ENCODE peak calls at places on chromosomes 3 and 15, in nine cellular contexts. W is neural progenitor cell, A is GM23338, X is HCT116, V is OCI-LY7, R is SK-N-SH, N is PC-3, B is hepatocyte, L is MM.1S. P is an unnamed sample.

GRCh38 chr15:20106026-20106425 is 435.6 kb downstream of the GOLGA6L6 start:
- DNase-seq in W (peak), R (no peak), N (no peak), V (no peak), L (peak), A (peak), B (peak), X (no peak), P (no peak)

GRCh38 chr3:17979248-17979647 is 236.8 kb upstream of the TBC1D5 start:
- DNase-seq in N (peak), R (no peak), B (peak), V (peak), X (no peak), A (peak), L (no peak), W (peak), P (peak)

GRCh38 chr3:107117922-107118576 is 259.2 kb upstream of the CCDC54 start:
- DNase-seq in L (peak), N (peak), W (peak), X (peak), B (peak), R (peak), A (peak), V (peak), P (peak)

GRCh38 chr3:113070226-113071220 is 79.7 kb downstream of the GTPBP8 start:
- DNase-seq in B (peak), V (no peak), X (no peak), A (no peak), L (peak), W (no peak), R (no peak), N (no peak), P (peak)

GRCh38 chr3:65595997-65596300 is 442.8 kb downstream of the MAGI1 start:
- DNase-seq in A (no peak), R (no peak), B (no peak), V (no peak), W (no peak), L (no peak), N (no peak), X (no peak), P (no peak)

GRCh38 chr3:13452490-13453335 is 27.4 kb upstream of the HDAC11 start:
- DNase-seq in L (peak), B (peak), N (peak), X (peak), W (peak), A (peak), R (peak), V (peak), P (peak)

GRCh38 chr3:166917437-166917836 is 462.7 kb downstream of the ZBBX start:
- DNase-seq in R (no peak), A (peak), X (no peak), B (no peak), W (no peak), L (no peak), V (no peak), N (no peak), P (no peak)

GRCh38 chr15:65307978-65308377 is 3.5 kb downstream of the RNU5B-1 start:
- DNase-seq in B (no peak), W (no peak), R (no peak), X (no peak), L (no peak), N (no peak), V (no peak), A (no peak), P (no peak)

GRCh38 chr3:17800232-17800631 is 57.8 kb upstream of the TBC1D5 start:
- DNase-seq in R (no peak), W (no peak), A (no peak), B (no peak), N (peak), V (no peak), L (no peak), X (no peak), P (peak)

GRCh38 chr3:66394261-66395249 is 106.3 kb downstream of the LRIG1 start:
- DNase-seq in X (no peak), W (no peak), L (no peak), B (no peak), A (no peak), V (no peak), N (no peak), R (no peak), P (peak)

GRCh38 chr15:51775967-51776816 is 24.8 kb downstream of the TMOD2 start:
- DNase-seq in N (peak), B (peak), W (peak), L (peak), R (peak), A (peak), X (peak), V (peak), P (peak)

GRCh38 chr15:44719293-44719999 is 8.1 kb downstream of the B2M start:
- DNase-seq in L (peak), N (peak), A (peak), X (no peak), B (no peak), R (no peak), W (no peak), V (peak), P (no peak)

GRCh38 chr3:35422826-35423601 is 216.3 kb upstream of the ARPP21 start:
- DNase-seq in V (no peak), X (no peak), N (no peak), A (no peak), L (no peak), R (no peak), B (no peak), W (no peak), P (no peak)
- TF ChIP-seq EZH2phosphoT487 in V (no peak), X (no peak), N (no peak), A (no peak), L (no peak), R (no peak), B (no peak), W (no peak), P (no peak)

GRCh38 chr15:68773036-68773435 is 47.7 kb downstream of the ANP32A start:
- DNase-seq in R (no peak), N (no peak), L (no peak), W (no peak), A (no peak), X (no peak), B (no peak), V (no peak), P (no peak)

GRCh38 chr15:68769702-68770101 is 51.0 kb downstream of the ANP32A start:
- DNase-seq in X (no peak), R (no peak), W (no peak), N (no peak), B (no peak), A (no peak), L (no peak), V (no peak), P (no peak)

GRCh38 chr15:68768321-68768720 is 52.4 kb downstream of the ANP32A start:
- DNase-seq in W (no peak), X (no peak), R (no peak), L (no peak), B (no peak), N (peak), V (no peak), A (no peak), P (peak)

GRCh38 chr15:68767833-68768232 is 52.9 kb downstream of the ANP32A start:
- DNase-seq in W (no peak), X (no peak), V (no peak), L (no peak), A (no peak), N (no peak), B (no peak), R (no peak), P (no peak)

GRCh38 chr15:68770206-68770605 is 50.5 kb downstream of the ANP32A start:
- DNase-seq in R (no peak), W (no peak), X (no peak), A (no peak), L (no peak), V (no peak), B (no peak), N (no peak), P (no peak)
- TF ChIP-seq EZH2phosphoT487 in R (no peak), W (no peak), X (no peak), A (no peak), L (no peak), V (no peak), B (no peak), N (no peak), P (no peak)

GRCh38 chr15:23866832-23867231 is 179.7 kb upstream of the NDN start:
- DNase-seq in R (peak), B (peak), A (peak), W (peak), V (no peak), N (peak), L (peak), X (no peak), P (peak)

DNA sequence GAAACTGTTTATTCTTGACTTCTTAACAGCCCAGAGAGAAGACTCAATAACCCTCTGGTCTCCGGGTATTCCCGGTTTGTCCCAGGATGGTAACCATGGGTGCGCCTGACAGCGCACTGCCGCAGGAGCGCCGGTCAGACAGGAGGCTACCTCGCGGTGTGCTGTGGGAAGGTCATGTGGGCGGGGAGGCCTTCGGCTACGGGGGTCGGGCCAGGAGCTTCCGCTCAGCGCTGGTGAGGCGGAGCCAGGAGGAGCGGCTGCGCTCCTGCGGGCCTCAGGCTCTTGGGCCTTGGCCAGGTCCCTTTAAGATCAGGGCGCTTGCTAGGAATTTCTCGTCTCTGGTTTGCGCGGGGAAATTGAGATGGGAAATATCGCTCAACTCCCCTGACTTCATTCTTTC is 182.3 kb upstream of the NDN start:
- DNase-seq in V (no peak), B (peak), A (peak), X (no peak), N (peak), R (peak), L (no peak), W (peak), P (peak)
- TF ChIP-seq EZH2phosphoT487 in V (no peak), B (no peak), A (no peak), X (no peak), N (no peak), R (no peak), L (no peak), W (no peak), P (no peak)

GRCh38 chr15:35546581-35547381 is 816 bp upstream of the DPH6 start:
- DNase-seq in X (no peak), N (peak), R (no peak), A (peak), B (no peak), V (no peak), L (no peak), W (no peak), P (no peak)
- TF ChIP-seq EZH2phosphoT487 in X (no peak), N (no peak), R (no peak), A (no peak), B (no peak), V (no peak), L (no peak), W (no peak), P (no peak)

P was measured in GM23248.